ENCODE peak calls at places on chromosomes 2 and 18, in five cellular contexts. S is adrenal gland, J is cardiac muscle cell, L is lower lobe of right lung, T is esophagus squamous epithelium. M is an unnamed sample. For H3K36me3, the result is how much of the 10 kb centered on the place peaks cover.

GRCh38 chr2:203648273-203648672 is 58.2 kb upstream of the CD28 start:
- DNase-seq in S (no peak), J (no peak), L (no peak), T (no peak), M (no peak)

GRCh38 chr2:239436669-239437325 is 36.0 kb upstream of the HDAC4 start:
- DNase-seq in S (no peak), J (no peak), L (no peak), T (no peak), M (no peak)

GRCh38 chr2:207416936-207417718 is 112.6 kb upstream of the CREB1 start:
- DNase-seq in S (no peak), J (no peak), L (no peak), T (no peak), M (no peak)

GRCh38 chr2:128496700-128497099 is 178.0 kb upstream of the HS6ST1 start:
- DNase-seq in S (peak), J (no peak), L (no peak), T (no peak), M (peak)

GRCh38 chr2:101967826-101968498 is 23.8 kb upstream of the IL1R2 start:
- DNase-seq in S (peak), J (no peak), L (no peak), T (no peak), M (no peak)

GRCh38 chr18:10322408-10322807 is 132.0 kb upstream of the APCDD1 start:
- DNase-seq in S (no peak), J (no peak), L (no peak), T (no peak), M (no peak)

GRCh38 chr2:241762321-241762932 is 14.2 kb upstream of the GAL3ST2 start:
- DNase-seq in S (no peak), J (no peak), L (no peak), T (no peak), M (no peak)

GRCh38 chr2:212646698-212647097 is 108.1 kb upstream of the ERBB4 start:
- DNase-seq in S (no peak), J (no peak), L (no peak), T (no peak), M (no peak)

GRCh38 chr18:39215920-39216319 is 1650.3 kb upstream of the CELF4 start:
- DNase-seq in S (no peak), J (no peak), L (no peak), T (no peak), M (no peak)

GRCh38 chr2:767944-768343 is 90.7 kb upstream of the TMEM18 start:
- DNase-seq in S (no peak), J (no peak), L (no peak), T (no peak), M (no peak)

GRCh38 chr2:218642786-218643185 is 16.6 kb downstream of the ZNF142 start:
- DNase-seq in S (no peak), J (no peak), L (no peak), T (no peak), M (no peak)
- H3K36me3 ChIP-seq in S (under half), J (under half), L (half or more), T (half or more), M (under half)

DNA sequence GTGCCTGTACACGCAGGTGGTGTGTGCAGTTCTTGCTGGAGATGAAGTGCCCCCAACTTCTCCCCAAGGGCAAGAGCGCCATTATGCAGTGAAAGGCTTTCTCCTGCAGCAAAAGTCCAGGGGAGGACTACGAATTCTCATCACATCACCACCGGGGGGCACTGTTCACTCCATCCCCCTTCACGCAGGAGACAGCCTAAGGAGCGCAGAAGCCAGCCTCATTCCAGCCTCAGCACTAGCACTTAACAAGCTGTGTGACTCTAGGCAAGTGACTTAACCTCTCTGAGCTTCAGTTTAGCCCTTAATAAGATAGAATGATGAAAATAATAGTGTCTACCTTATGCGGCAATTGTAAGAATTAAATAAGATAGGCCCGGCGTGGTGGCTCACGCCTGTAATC is 32.3 kb downstream of the DNMT3A start:
- DNase-seq in S (peak), J (peak), L (no peak), T (no peak), M (peak)
- TF ChIP-seq CTCF in S (peak), J (peak), L (peak), T (peak), M (peak)

GRCh38 chr2:85711578-85712060 is 17.5 kb downstream of the GNLY start:
- DNase-seq in S (peak), J (no peak), L (no peak), T (no peak), M (no peak)
- H3K27ac ChIP-seq in S (peak), J (no peak), L (peak), T (peak), M (peak)

DNA sequence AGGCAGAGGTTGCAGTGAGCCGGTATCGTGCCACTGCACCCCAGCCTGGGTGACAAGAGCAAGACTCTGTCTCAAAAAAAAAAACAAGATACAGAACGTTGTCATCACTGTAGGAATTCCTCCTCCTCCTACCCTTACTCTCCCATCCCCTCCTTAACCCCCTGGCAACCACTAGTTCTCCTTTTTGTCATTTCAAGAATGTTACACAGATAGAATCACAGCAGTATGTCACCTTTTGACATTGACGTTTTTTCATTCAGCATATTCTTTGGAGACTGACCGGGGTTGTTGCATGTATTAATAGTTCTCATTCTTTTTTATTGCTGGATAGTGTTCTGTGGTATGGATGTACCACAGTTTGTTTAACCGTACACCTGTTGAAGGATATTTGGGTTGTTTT is 32.4 kb downstream of the TTLL4 start:
- DNase-seq in S (no peak), J (no peak), L (no peak), T (no peak), M (no peak)
- H3K36me3 ChIP-seq in S (under half), J (under half), L (half or more), T (under half), M (under half)

DNA sequence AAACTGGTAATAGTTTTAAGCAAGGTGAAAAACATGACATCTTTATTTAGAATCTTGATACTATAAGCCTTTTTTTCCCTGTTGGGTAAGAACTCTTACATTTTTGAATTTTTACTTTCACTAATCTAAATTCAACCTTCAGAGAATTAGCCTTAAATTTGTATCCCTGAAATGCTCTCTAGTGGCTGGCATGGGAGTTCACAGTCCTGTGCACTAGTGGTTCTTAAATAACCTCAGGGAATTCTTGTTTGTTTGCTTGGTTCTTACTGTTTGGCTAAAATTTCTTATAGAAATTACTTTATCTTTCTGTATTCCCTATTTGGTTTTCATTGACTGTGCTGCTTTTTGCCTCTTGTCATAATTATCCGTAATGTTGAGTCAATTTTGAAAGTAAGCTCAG is 391.2 kb upstream of the FIGN start:
- DNase-seq in S (no peak), J (no peak), L (no peak), T (no peak), M (no peak)
- TF ChIP-seq CTCF in S (no peak), J (no peak), L (peak), T (no peak), M (no peak)

M was measured in testis.